ENCODE peak calls at places on chromosomes 2 and 18, in eight cellular contexts. N is brain microvascular endothelial cell; K is CD8-positive, alpha-beta memory T cell; Y is kidney epithelial cell; J is CD8-positive, alpha-beta T cell; D is smooth muscle cell of the brain vasculature; C is CD4-positive, alpha-beta memory T cell; X is cardiac muscle cell. F is an unnamed sample.

GRCh38 chr2:239164281-239164871 is 236.4 kb downstream of the HDAC4 start:
- DNase-seq in Y (no peak), D (no peak), C (peak; percentile 54), N (no peak), J (peak; percentile 18), K (peak; percentile 41), X (no peak), F (no peak)

GRCh38 chr2:159497256-159497655 is 119.1 kb downstream of the BAZ2B start:
- DNase-seq in K (no peak), X (peak; percentile 92), Y (peak; percentile 63), N (peak; percentile 93), J (no peak), C (no peak), D (peak; percentile 21), F (no peak)

GRCh38 chr18:57826252-57826651 is 23.1 kb upstream of the ATP8B1 start:
- DNase-seq in D (no peak), Y (no peak), X (no peak), N (no peak), K (no peak), C (no peak), J (no peak), F (no peak)

GRCh38 chr2:47002480-47003381 is 87.1 kb upstream of the MCFD2 start:
- DNase-seq in X (peak; percentile 43), K (no peak), D (no peak), J (no peak), C (no peak), Y (no peak), N (no peak), F (no peak)

GRCh38 chr18:11323359-11323819 is 174.0 kb upstream of the PIEZO2 start:
- DNase-seq in K (no peak), Y (peak; percentile 52), J (no peak), X (peak; percentile 76), C (no peak), D (peak; percentile 92), N (peak; percentile 92), F (no peak)

GRCh38 chr2:15010346-15010745 is 377.8 kb downstream of the LRATD1 start:
- DNase-seq in C (no peak), Y (no peak), J (no peak), N (no peak), X (no peak), K (no peak), D (no peak), F (no peak)

GRCh38 chr18:54134053-54134452 is 90.4 kb downstream of the MBD2 start:
- DNase-seq in D (no peak), X (no peak), Y (no peak), J (no peak), K (no peak), C (no peak), N (no peak), F (no peak)

GRCh38 chr2:100810603-100811145 is 9.3 kb upstream of the NPAS2 start:
- DNase-seq in J (no peak), C (no peak), D (no peak), X (no peak), K (no peak), N (no peak), Y (no peak), F (no peak)

GRCh38 chr2:73516033-73516432 is 126.2 kb downstream of the NAT8 start:
- DNase-seq in D (no peak), Y (no peak), X (no peak), K (no peak), N (no peak), C (no peak), J (no peak), F (no peak)

GRCh38 chr2:30037016-30037415 is 109.8 kb upstream of the YPEL5 start:
- DNase-seq in X (no peak), N (no peak), C (no peak), K (no peak), J (no peak), D (no peak), Y (no peak), F (no peak)

GRCh38 chr2:25320077-25320476 is 21.6 kb downstream of the DNMT3A start:
- DNase-seq in J (no peak), K (no peak), D (no peak), N (no peak), C (no peak), X (no peak), Y (no peak), F (no peak)

GRCh38 chr2:28398101-28398834 is 5.6 kb downstream of the FOSL2 start:
- DNase-seq in Y (no peak), J (no peak), N (peak; percentile 38), K (no peak), X (peak; percentile 77), C (no peak), D (no peak), F (no peak)

GRCh38 chr2:69619725-69620124 is 23.8 kb downstream of the AAK1 start:
- DNase-seq in X (peak; percentile 28), Y (no peak), J (no peak), K (no peak), D (no peak), C (peak; percentile 20), N (no peak), F (no peak)

GRCh38 chr2:67322361-67323001 is 74.7 kb upstream of the ETAA1 start:
- DNase-seq in K (no peak), Y (peak; percentile 35), C (no peak), N (peak; percentile 33), D (no peak), J (no peak), X (peak; percentile 52), F (no peak)

F was measured in T-helper 9 cell.